ENCODE peak calls at places on chromosome 18, in nine cellular contexts. Y is NB4, F is GM12878, R is body of pancreas, K is uterus, M is A549, A is adrenal gland, D is H1, I is IMR-90. S is an unnamed sample.

GRCh38 chr18:48756511-48757226 is 194.1 kb downstream of the SMAD7 start:
- DNase-seq in K (no peak), I (no peak), R (no peak), F (no peak), D (no peak), M (no peak), A (no peak), Y (no peak), S (no peak)

GRCh38 chr18:32048507-32049091 is 30.0 kb downstream of the RNF125 start:
- DNase-seq in F (peak), A (peak), I (peak), D (no peak), M (no peak), R (peak), Y (peak), K (peak), S (no peak)

GRCh38 chr18:47585136-47585535 is 333.7 kb upstream of the SKOR2 start:
- DNase-seq in M (no peak), A (no peak), D (no peak), K (no peak), Y (no peak), R (peak), I (no peak), F (no peak), S (no peak)

GRCh38 chr18:63213331-63213900 is 106.2 kb downstream of the BCL2 start:
- DNase-seq in D (no peak), F (no peak), K (no peak), M (no peak), A (no peak), Y (peak), R (no peak), I (no peak), S (no peak)

GRCh38 chr18:77107218-77107815 is 25.3 kb downstream of the MBP start:
- DNase-seq in F (no peak), D (peak), A (no peak), M (no peak), R (no peak), I (no peak), K (peak), Y (no peak), S (no peak)

GRCh38 chr18:811192-812122 is 585 bp downstream of the YES1 start:
- DNase-seq in A (peak), D (peak), I (peak), M (peak), R (no peak), Y (no peak), K (peak), F (no peak), S (peak)

GRCh38 chr18:44543387-44543786 is 137.3 kb upstream of the SETBP1 start:
- DNase-seq in F (no peak), R (no peak), A (no peak), D (no peak), Y (no peak), I (no peak), M (no peak), K (no peak), S (no peak)

GRCh38 chr18:43578636-43579203 is 301.4 kb upstream of the SYT4 start:
- DNase-seq in R (no peak), K (no peak), A (no peak), F (no peak), D (no peak), Y (no peak), M (no peak), I (no peak), S (no peak)

GRCh38 chr18:10661333-10661732 is 135.5 kb downstream of the NAPG start:
- DNase-seq in R (peak), K (no peak), Y (no peak), F (no peak), M (no peak), D (no peak), I (peak), A (no peak), S (no peak)

GRCh38 chr18:6614952-6615351 is 114.6 kb upstream of the ARHGAP28 start:
- DNase-seq in A (no peak), R (no peak), K (no peak), F (no peak), D (no peak), M (no peak), Y (no peak), I (no peak), S (no peak)

GRCh38 chr18:63511285-63511684 is 30.9 kb upstream of the SERPINB12 start:
- DNase-seq in M (peak), I (peak), R (no peak), D (peak), K (no peak), A (peak), F (no peak), Y (no peak), S (peak)

GRCh38 chr18:48805826-48806535 is 144.8 kb downstream of the SMAD7 start:
- DNase-seq in I (no peak), F (no peak), K (peak), M (no peak), Y (no peak), R (no peak), A (peak), D (peak), S (no peak)

GRCh38 chr18:10064267-10064666 is 150.5 kb downstream of the VAPA start:
- DNase-seq in D (no peak), K (no peak), R (no peak), M (no peak), A (no peak), F (no peak), Y (no peak), I (no peak), S (no peak)

GRCh38 chr18:10301831-10302483 is 152.5 kb upstream of the APCDD1 start:
- DNase-seq in M (no peak), Y (no peak), A (no peak), F (no peak), D (no peak), K (no peak), I (no peak), R (no peak), S (no peak)

GRCh38 chr18:62585274-62586147 is 62.7 kb downstream of the ZCCHC2 start:
- DNase-seq in M (no peak), F (no peak), R (no peak), K (no peak), A (no peak), I (no peak), D (peak), Y (no peak), S (no peak)

GRCh38 chr18:8704361-8705279 is 736 bp upstream of the MTCL1 start:
- DNase-seq in A (peak), M (peak), F (no peak), D (peak), Y (peak), K (peak), R (peak), I (peak), S (peak)
- TF ChIP-seq POLR2A in A (peak), M (peak), F (no peak), D (no peak), Y (peak), K (peak), R (peak), I (peak), S (peak)

GRCh38 chr18:3605562-3606443 is 155.8 kb downstream of the TGIF1 start:
- DNase-seq in I (peak), K (no peak), R (no peak), M (no peak), D (no peak), A (peak), Y (peak), F (no peak), S (no peak)

GRCh38 chr18:3607309-3608098 is 157.5 kb downstream of the TGIF1 start:
- DNase-seq in R (no peak), F (no peak), D (no peak), A (no peak), Y (no peak), K (no peak), M (no peak), I (no peak), S (no peak)

GRCh38 chr18:3603460-3604259 is 153.7 kb downstream of the TGIF1 start:
- DNase-seq in K (no peak), A (peak), Y (peak), D (no peak), F (no peak), R (peak), M (no peak), I (peak), S (no peak)

GRCh38 chr18:3604626-3605408 is 154.8 kb downstream of the TGIF1 start:
- DNase-seq in D (no peak), Y (peak), I (peak), M (no peak), F (peak), K (no peak), R (no peak), A (peak), S (no peak)

GRCh38 chr18:3604260-3604625 is 154.3 kb downstream of the TGIF1 start:
- DNase-seq in R (no peak), K (no peak), M (no peak), I (no peak), D (no peak), A (no peak), Y (no peak), F (no peak), S (no peak)
- TF ChIP-seq POLR2A in R (no peak), K (no peak), M (no peak), I (no peak), D (peak), A (no peak), Y (no peak), F (no peak), S (no peak)

GRCh38 chr18:13219012-13219396 is 444 bp downstream of the LDLRAD4 start:
- DNase-seq in I (no peak), F (no peak), R (no peak), M (no peak), D (no peak), A (no peak), Y (no peak), K (no peak), S (no peak)

GRCh38 chr18:13219576-13219975 is 1.0 kb downstream of the LDLRAD4 start:
- DNase-seq in F (no peak), M (no peak), I (no peak), D (no peak), R (no peak), K (no peak), Y (no peak), A (no peak), S (no peak)

GRCh38 chr18:13217971-13218375 is 587 bp upstream of the LDLRAD4 start:
- DNase-seq in A (no peak), M (no peak), I (no peak), R (peak), Y (no peak), F (no peak), D (peak), K (peak), S (no peak)

GRCh38 chr18:13217466-13217961 is 1.0 kb upstream of the LDLRAD4 start:
- DNase-seq in K (peak), F (no peak), I (peak), Y (peak), R (peak), M (no peak), D (peak), A (peak), S (peak)

GRCh38 chr18:13218376-13219011 is at the start of gene LDLRAD4:
- DNase-seq in K (peak), D (peak), Y (peak), I (no peak), R (peak), F (no peak), M (no peak), A (peak), S (no peak)
- TF ChIP-seq POLR2A in K (no peak), D (no peak), Y (no peak), I (no peak), R (peak), F (no peak), M (no peak), A (peak), S (no peak)

GRCh38 chr18:37539236-37539635 is 26.4 kb downstream of the CELF4 start:
- DNase-seq in A (no peak), R (no peak), M (no peak), F (no peak), I (no peak), Y (no peak), K (no peak), D (no peak), S (no peak)

GRCh38 chr18:37544196-37544595 is 21.4 kb downstream of the CELF4 start:
- DNase-seq in A (no peak), I (no peak), K (no peak), R (no peak), D (no peak), Y (no peak), M (no peak), F (no peak), S (no peak)

GRCh38 chr18:37543321-37543720 is 22.3 kb downstream of the CELF4 start:
- DNase-seq in K (no peak), R (no peak), Y (no peak), I (no peak), F (no peak), M (no peak), A (no peak), D (no peak), S (no peak)

GRCh38 chr18:37540424-37541121 is 25.0 kb downstream of the CELF4 start:
- DNase-seq in Y (no peak), K (no peak), M (no peak), D (no peak), F (no peak), R (no peak), A (no peak), I (no peak), S (peak)

DNA sequence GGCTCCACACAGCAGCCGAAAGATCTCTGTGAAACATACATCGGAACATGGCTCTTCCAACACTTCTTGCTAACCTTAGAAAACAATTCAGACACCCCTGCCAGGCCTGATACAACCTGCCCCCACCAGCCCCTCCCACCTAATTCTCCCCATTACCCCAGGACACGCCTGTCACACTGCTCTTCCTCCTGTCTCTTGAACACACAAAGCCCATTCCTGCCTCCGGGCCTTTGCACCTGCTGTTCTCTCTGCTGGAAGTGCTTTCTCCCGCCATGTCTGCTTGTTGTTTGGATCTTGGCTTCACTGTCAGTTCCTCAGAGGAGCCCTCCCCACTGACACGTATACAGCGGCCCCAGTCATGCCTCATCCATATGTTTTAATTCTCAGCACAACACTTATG is 24.1 kb downstream of the CELF4 start:
- DNase-seq in I (no peak), R (no peak), A (no peak), D (no peak), Y (no peak), K (no peak), F (no peak), M (no peak), S (no peak)
- TF ChIP-seq POLR2A in I (no peak), R (no peak), A (no peak), D (no peak), Y (no peak), K (no peak), F (no peak), M (no peak), S (no peak)

DNA sequence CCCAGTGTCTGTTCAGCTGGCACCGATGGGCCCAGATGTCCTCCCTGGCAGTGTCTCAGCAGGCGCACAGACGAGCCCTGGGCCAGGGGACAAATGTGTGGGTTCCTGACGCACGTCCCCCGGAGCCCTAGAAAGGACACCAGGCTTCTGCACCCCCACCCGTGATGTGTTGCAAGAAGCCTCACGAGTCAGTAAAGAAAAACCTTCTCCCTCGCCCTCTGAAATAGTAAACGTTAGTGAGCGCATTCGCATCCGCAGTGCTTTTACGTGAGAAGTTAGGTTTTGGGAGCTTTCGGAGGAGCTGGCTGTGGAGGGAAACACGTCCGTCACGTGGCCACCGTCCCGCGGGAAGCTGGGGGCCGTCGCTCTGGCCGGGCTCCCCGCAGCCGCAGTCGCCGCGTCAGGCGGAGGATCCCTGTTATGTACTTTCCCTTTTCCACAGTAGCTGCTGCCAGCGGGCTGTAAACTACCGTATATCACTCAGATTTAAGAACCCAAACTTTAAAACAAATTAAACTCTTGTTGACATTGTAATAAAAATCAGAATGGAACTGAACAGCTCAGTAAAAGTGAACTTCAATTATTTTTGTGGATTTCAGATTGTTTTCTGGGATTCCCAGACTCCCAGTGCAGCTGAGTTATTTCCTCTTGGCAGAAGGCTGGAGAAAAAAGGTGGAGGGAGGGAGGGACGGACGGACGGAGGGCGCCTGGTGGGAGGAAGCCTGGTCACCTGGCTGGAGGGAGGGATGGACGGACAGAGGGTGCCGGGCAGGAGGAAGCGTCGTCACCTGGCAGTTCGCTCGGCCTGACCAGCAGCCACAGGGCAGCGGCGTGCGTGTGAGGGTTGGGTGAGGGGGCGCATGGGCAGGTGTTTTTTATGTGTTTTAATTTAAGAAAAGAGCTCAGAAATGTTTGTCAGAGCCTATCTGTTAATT is 112.1 kb downstream of the NFATC1 start:
- DNase-seq in R (peak), A (peak), M (no peak), I (peak), F (no peak), K (peak), Y (peak), D (no peak), S (no peak)
- TF ChIP-seq POLR2A in R (no peak), A (no peak), M (no peak), I (no peak), F (no peak), K (no peak), Y (no peak), D (no peak), S (no peak)

GRCh38 chr18:41954827-41955613 is at the start of gene PIK3C3:
- DNase-seq in A (peak), R (peak), F (peak), M (peak), K (peak), Y (peak), D (peak), I (peak), S (peak)
- TF ChIP-seq POLR2A in A (no peak), R (peak), F (peak), M (peak), K (no peak), Y (peak), D (no peak), I (peak), S (no peak)

GRCh38 chr18:3450358-3451107 is 561 bp downstream of the TGIF1 start:
- DNase-seq in M (no peak), R (peak), K (peak), A (peak), F (no peak), I (peak), Y (peak), D (no peak), S (no peak)

GRCh38 chr18:3448845-3449701 is 899 bp upstream of the TGIF1 start:
- DNase-seq in K (peak), D (peak), F (peak), I (peak), M (no peak), R (peak), Y (peak), A (peak), S (peak)

GRCh38 chr18:3451166-3451988 is 1.4 kb downstream of the TGIF1 start:
- DNase-seq in K (peak), D (peak), I (peak), Y (peak), A (peak), M (no peak), R (peak), F (no peak), S (peak)

GRCh38 chr18:3447895-3448844 is 1.8 kb upstream of the TGIF1 start:
- DNase-seq in K (peak), R (peak), F (peak), I (peak), M (peak), D (peak), Y (peak), A (peak), S (peak)

DNA sequence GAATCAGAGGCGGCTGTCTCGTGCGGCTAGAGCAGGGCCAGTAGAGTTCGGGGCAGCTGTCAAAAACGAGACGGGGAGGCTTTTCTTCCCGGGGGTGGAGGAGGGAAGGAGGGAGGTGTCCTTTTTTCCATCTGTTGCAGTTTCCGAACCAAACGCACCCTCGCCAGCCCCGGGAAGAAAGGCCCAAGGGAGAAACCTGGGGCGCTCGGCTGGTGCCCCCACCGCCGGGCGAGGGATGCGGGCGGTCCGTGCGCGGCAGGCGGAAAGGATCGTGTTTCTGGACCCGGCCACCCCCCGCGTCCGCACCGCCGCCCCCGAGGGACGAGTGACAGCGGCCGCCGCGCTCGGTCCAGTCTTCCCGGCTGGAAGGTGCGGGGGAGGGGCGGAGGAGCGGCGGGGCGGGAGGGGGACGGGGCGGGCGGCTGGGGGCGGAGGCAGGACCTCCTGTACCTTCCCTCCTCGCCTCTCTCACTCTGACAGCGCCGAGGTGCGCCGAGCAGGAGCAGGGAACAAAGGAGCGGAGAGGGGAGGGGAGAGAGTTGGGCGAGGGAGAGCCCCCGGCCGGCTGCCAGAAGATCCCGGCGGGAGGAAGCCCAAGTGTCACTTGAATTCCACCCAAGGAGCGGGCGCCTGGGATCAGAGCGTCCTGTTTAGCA is at the start of gene TGIF1:
- DNase-seq in K (peak), I (peak), R (peak), A (peak), Y (peak), D (peak), F (no peak), M (no peak), S (peak)
- TF ChIP-seq POLR2A in K (peak), I (peak), R (peak), A (peak), Y (peak), D (peak), F (no peak), M (peak), S (peak)

S was measured in H54.